ENCODE peak calls at places on chromosomes 7 and 10, in six cellular contexts. One of them, this sample, is unnamed.

GRCh38 chr10:102500621-102501149 is 1.8 kb downstream of the ACTR1A start:
- DNase-seq in AG10803: no peak
- DNase-seq in activated CD4-positive, CD25-positive, alpha-beta regulatory T cell: no peak
- DNase-seq in GM23248: no peak
- DNase-seq in cardiac fibroblast: no peak
- DNase-seq in GF-D8: no peak
- DNase-seq in this sample: no peak

GRCh38 chr7:68485253-68485914 is 1112.9 kb upstream of the AUTS2 start:
- DNase-seq in AG10803: peak
- DNase-seq in activated CD4-positive, CD25-positive, alpha-beta regulatory T cell: no peak
- DNase-seq in GM23248: no peak
- DNase-seq in cardiac fibroblast: no peak
- DNase-seq in GF-D8: no peak
- DNase-seq in this sample: no peak

GRCh38 chr10:80407836-80408197 is 534 bp upstream of the PRXL2A start:
- DNase-seq in AG10803: no peak
- DNase-seq in activated CD4-positive, CD25-positive, alpha-beta regulatory T cell: no peak
- DNase-seq in GM23248: peak
- DNase-seq in cardiac fibroblast: no peak
- DNase-seq in GF-D8: no peak
- DNase-seq in this sample: no peak

GRCh38 chr10:86083664-86084175 is 282.9 kb downstream of the GRID1 start:
- DNase-seq in AG10803: no peak
- DNase-seq in activated CD4-positive, CD25-positive, alpha-beta regulatory T cell: no peak
- DNase-seq in GM23248: no peak
- DNase-seq in cardiac fibroblast: no peak
- DNase-seq in GF-D8: no peak
- DNase-seq in this sample: no peak

GRCh38 chr10:75202321-75203096 is 8.1 kb upstream of the VDAC2 start:
- DNase-seq in AG10803: peak
- DNase-seq in activated CD4-positive, CD25-positive, alpha-beta regulatory T cell: no peak
- DNase-seq in GM23248: peak
- DNase-seq in cardiac fibroblast: peak
- DNase-seq in GF-D8: no peak
- DNase-seq in this sample: no peak

GRCh38 chr10:99394761-99395386 is 35.5 kb downstream of the GOT1 start:
- DNase-seq in AG10803: no peak
- DNase-seq in activated CD4-positive, CD25-positive, alpha-beta regulatory T cell: no peak
- DNase-seq in GM23248: no peak
- DNase-seq in cardiac fibroblast: no peak
- DNase-seq in GF-D8: no peak
- DNase-seq in this sample: no peak

GRCh38 chr10:126250045-126250444 is 138.2 kb downstream of the ADAM12 start:
- DNase-seq in AG10803: no peak
- DNase-seq in activated CD4-positive, CD25-positive, alpha-beta regulatory T cell: no peak
- DNase-seq in GM23248: no peak
- DNase-seq in cardiac fibroblast: no peak
- DNase-seq in GF-D8: no peak
- DNase-seq in this sample: no peak

GRCh38 chr7:138527746-138528223 is 67.7 kb downstream of the TRIM24 start:
- DNase-seq in AG10803: no peak
- DNase-seq in activated CD4-positive, CD25-positive, alpha-beta regulatory T cell: no peak
- DNase-seq in GM23248: no peak
- DNase-seq in cardiac fibroblast: no peak
- DNase-seq in GF-D8: no peak
- DNase-seq in this sample: no peak

GRCh38 chr10:102729090-102730026 is 14.4 kb upstream of the WBP1L start:
- DNase-seq in AG10803: peak
- DNase-seq in activated CD4-positive, CD25-positive, alpha-beta regulatory T cell: peak
- DNase-seq in GM23248: peak
- DNase-seq in cardiac fibroblast: peak
- DNase-seq in GF-D8: peak
- DNase-seq in this sample: peak

GRCh38 chr7:139396323-139396951 is 36.7 kb downstream of the LUC7L2 start:
- DNase-seq in AG10803: no peak
- DNase-seq in activated CD4-positive, CD25-positive, alpha-beta regulatory T cell: no peak
- DNase-seq in GM23248: peak
- DNase-seq in cardiac fibroblast: peak
- DNase-seq in GF-D8: no peak
- DNase-seq in this sample: no peak

GRCh38 chr7:22992874-22993840 is 20.8 kb downstream of the HYCC1 start:
- DNase-seq in AG10803: no peak
- DNase-seq in activated CD4-positive, CD25-positive, alpha-beta regulatory T cell: no peak
- DNase-seq in GM23248: no peak
- DNase-seq in cardiac fibroblast: no peak
- DNase-seq in GF-D8: no peak
- DNase-seq in this sample: no peak

GRCh38 chr10:12195281-12195602 is 449 bp downstream of the NUDT5 start:
- DNase-seq in AG10803: no peak
- DNase-seq in activated CD4-positive, CD25-positive, alpha-beta regulatory T cell: no peak
- DNase-seq in GM23248: no peak
- DNase-seq in cardiac fibroblast: no peak
- DNase-seq in GF-D8: no peak
- DNase-seq in this sample: no peak

GRCh38 chr10:119299531-119299930 is 92.2 kb downstream of the GRK5 start:
- DNase-seq in AG10803: peak
- DNase-seq in activated CD4-positive, CD25-positive, alpha-beta regulatory T cell: no peak
- DNase-seq in GM23248: no peak
- DNase-seq in cardiac fibroblast: peak
- DNase-seq in GF-D8: no peak
- DNase-seq in this sample: no peak

GRCh38 chr7:47258798-47259197 is 323.1 kb downstream of the TNS3 start:
- DNase-seq in AG10803: no peak
- DNase-seq in activated CD4-positive, CD25-positive, alpha-beta regulatory T cell: no peak
- DNase-seq in GM23248: peak
- DNase-seq in cardiac fibroblast: no peak
- DNase-seq in GF-D8: no peak
- DNase-seq in this sample: no peak

GRCh38 chr10:88810196-88810961 is 7.8 kb downstream of the LIPM start:
- DNase-seq in AG10803: peak
- DNase-seq in activated CD4-positive, CD25-positive, alpha-beta regulatory T cell: no peak
- DNase-seq in GM23248: peak
- DNase-seq in cardiac fibroblast: peak
- DNase-seq in GF-D8: no peak
- DNase-seq in this sample: no peak

GRCh38 chr7:156889746-156890145 is 3.2 kb downstream of the LMBR1 start:
- DNase-seq in AG10803: no peak
- DNase-seq in activated CD4-positive, CD25-positive, alpha-beta regulatory T cell: no peak
- DNase-seq in GM23248: no peak
- DNase-seq in cardiac fibroblast: no peak
- DNase-seq in GF-D8: no peak
- DNase-seq in this sample: no peak

GRCh38 chr7:11847336-11847735 is 15.3 kb upstream of the THSD7A start:
- DNase-seq in AG10803: no peak
- DNase-seq in activated CD4-positive, CD25-positive, alpha-beta regulatory T cell: no peak
- DNase-seq in GM23248: peak
- DNase-seq in cardiac fibroblast: peak
- DNase-seq in GF-D8: no peak
- DNase-seq in this sample: no peak

GRCh38 chr10:48277093-48277492 is 2.6 kb upstream of the FRMPD2 start:
- DNase-seq in AG10803: no peak
- DNase-seq in activated CD4-positive, CD25-positive, alpha-beta regulatory T cell: no peak
- DNase-seq in GM23248: no peak
- DNase-seq in cardiac fibroblast: no peak
- DNase-seq in GF-D8: no peak
- DNase-seq in this sample: no peak

GRCh38 chr7:15709978-15710377 is 23.5 kb upstream of the MEOX2 start:
- DNase-seq in AG10803: no peak
- DNase-seq in activated CD4-positive, CD25-positive, alpha-beta regulatory T cell: no peak
- DNase-seq in GM23248: peak
- DNase-seq in cardiac fibroblast: peak
- DNase-seq in GF-D8: no peak
- DNase-seq in this sample: no peak

GRCh38 chr10:110522365-110522988 is 24.8 kb downstream of the DUSP5 start:
- DNase-seq in AG10803: peak
- DNase-seq in activated CD4-positive, CD25-positive, alpha-beta regulatory T cell: no peak
- DNase-seq in GM23248: peak
- DNase-seq in cardiac fibroblast: peak
- DNase-seq in GF-D8: no peak
- DNase-seq in this sample: no peak

GRCh38 chr7:99368750-99369389 is 5.7 kb upstream of the ARPC1B start:
- DNase-seq in AG10803: no peak
- DNase-seq in activated CD4-positive, CD25-positive, alpha-beta regulatory T cell: no peak
- DNase-seq in GM23248: no peak
- DNase-seq in cardiac fibroblast: no peak
- DNase-seq in GF-D8: no peak
- DNase-seq in this sample: no peak

GRCh38 chr7:57867884-57868701 is 418.1 kb downstream of the ZNF716 start:
- DNase-seq in AG10803: no peak
- DNase-seq in activated CD4-positive, CD25-positive, alpha-beta regulatory T cell: no peak
- DNase-seq in GM23248: peak
- DNase-seq in cardiac fibroblast: no peak
- DNase-seq in GF-D8: no peak
- DNase-seq in this sample: no peak

GRCh38 chr7:31102973-31103850 is 51.1 kb downstream of the ADCYAP1R1 start:
- DNase-seq in AG10803: no peak
- DNase-seq in activated CD4-positive, CD25-positive, alpha-beta regulatory T cell: no peak
- DNase-seq in GM23248: no peak
- DNase-seq in cardiac fibroblast: no peak
- DNase-seq in GF-D8: no peak
- DNase-seq in this sample: no peak

GRCh38 chr7:130595986-130596385 is 72.6 kb downstream of the COPG2 start:
- DNase-seq in AG10803: peak
- DNase-seq in activated CD4-positive, CD25-positive, alpha-beta regulatory T cell: no peak
- DNase-seq in GM23248: peak
- DNase-seq in cardiac fibroblast: peak
- DNase-seq in GF-D8: no peak
- DNase-seq in this sample: no peak

GRCh38 chr10:92664322-92664721 is 25.4 kb upstream of the HHEX start:
- DNase-seq in AG10803: no peak
- DNase-seq in activated CD4-positive, CD25-positive, alpha-beta regulatory T cell: no peak
- DNase-seq in GM23248: no peak
- DNase-seq in cardiac fibroblast: no peak
- DNase-seq in GF-D8: no peak
- DNase-seq in this sample: no peak

GRCh38 chr10:129191848-129192247 is 275.2 kb upstream of the MGMT start:
- DNase-seq in AG10803: no peak
- DNase-seq in activated CD4-positive, CD25-positive, alpha-beta regulatory T cell: no peak
- DNase-seq in GM23248: no peak
- DNase-seq in cardiac fibroblast: no peak
- DNase-seq in GF-D8: no peak
- DNase-seq in this sample: no peak

GRCh38 chr10:79053481-79054202 is 15.1 kb upstream of the ZMIZ1 start:
- DNase-seq in AG10803: no peak
- DNase-seq in activated CD4-positive, CD25-positive, alpha-beta regulatory T cell: no peak
- DNase-seq in GM23248: no peak
- DNase-seq in cardiac fibroblast: no peak
- DNase-seq in GF-D8: no peak
- DNase-seq in this sample: no peak

GRCh38 chr7:130087364-130087763 is 17.0 kb downstream of the KLHDC10 start:
- DNase-seq in AG10803: peak
- DNase-seq in activated CD4-positive, CD25-positive, alpha-beta regulatory T cell: no peak
- DNase-seq in GM23248: peak
- DNase-seq in cardiac fibroblast: no peak
- DNase-seq in GF-D8: no peak
- DNase-seq in this sample: no peak

GRCh38 chr7:50791921-50792341 is 9.2 kb upstream of the GRB10 start:
- DNase-seq in AG10803: peak
- DNase-seq in activated CD4-positive, CD25-positive, alpha-beta regulatory T cell: no peak
- DNase-seq in GM23248: peak
- DNase-seq in cardiac fibroblast: peak
- DNase-seq in GF-D8: peak
- DNase-seq in this sample: no peak

GRCh38 chr10:86079088-86079487 is 287.5 kb downstream of the GRID1 start:
- DNase-seq in AG10803: no peak
- DNase-seq in activated CD4-positive, CD25-positive, alpha-beta regulatory T cell: no peak
- DNase-seq in GM23248: peak
- DNase-seq in cardiac fibroblast: no peak
- DNase-seq in GF-D8: no peak
- DNase-seq in this sample: no peak

GRCh38 chr7:78420001-78420400 is 621.4 kb downstream of the PHTF2 start:
- DNase-seq in AG10803: no peak
- DNase-seq in activated CD4-positive, CD25-positive, alpha-beta regulatory T cell: no peak
- DNase-seq in GM23248: no peak
- DNase-seq in cardiac fibroblast: no peak
- DNase-seq in GF-D8: no peak
- DNase-seq in this sample: no peak

GRCh38 chr10:24930427-24930826 is 22.0 kb downstream of the PRTFDC1 start:
- DNase-seq in AG10803: no peak
- DNase-seq in activated CD4-positive, CD25-positive, alpha-beta regulatory T cell: no peak
- DNase-seq in GM23248: no peak
- DNase-seq in cardiac fibroblast: peak
- DNase-seq in GF-D8: no peak
- DNase-seq in this sample: no peak

GRCh38 chr10:133442191-133442966 is 11.4 kb upstream of the SCART1 start:
- DNase-seq in AG10803: no peak
- DNase-seq in activated CD4-positive, CD25-positive, alpha-beta regulatory T cell: no peak
- DNase-seq in GM23248: no peak
- DNase-seq in cardiac fibroblast: no peak
- DNase-seq in GF-D8: no peak
- DNase-seq in this sample: no peak

GRCh38 chr10:6924166-6924565 is 344.1 kb upstream of the PRKCQ start:
- DNase-seq in AG10803: peak
- DNase-seq in activated CD4-positive, CD25-positive, alpha-beta regulatory T cell: no peak
- DNase-seq in GM23248: peak
- DNase-seq in cardiac fibroblast: peak
- DNase-seq in GF-D8: no peak
- DNase-seq in this sample: no peak

GRCh38 chr7:36182854-36183604 is 30.0 kb downstream of the EEPD1 start:
- DNase-seq in AG10803: no peak
- DNase-seq in activated CD4-positive, CD25-positive, alpha-beta regulatory T cell: no peak
- DNase-seq in GM23248: no peak
- DNase-seq in cardiac fibroblast: no peak
- DNase-seq in GF-D8: no peak
- DNase-seq in this sample: no peak

GRCh38 chr7:128954830-128955797 is 17.4 kb downstream of the IRF5 start:
- DNase-seq in AG10803: peak
- DNase-seq in activated CD4-positive, CD25-positive, alpha-beta regulatory T cell: no peak
- DNase-seq in GM23248: peak
- DNase-seq in cardiac fibroblast: peak
- DNase-seq in GF-D8: no peak
- DNase-seq in this sample: no peak

GRCh38 chr10:29619273-29619672 is 15.5 kb downstream of the SVIL start:
- DNase-seq in AG10803: peak
- DNase-seq in activated CD4-positive, CD25-positive, alpha-beta regulatory T cell: no peak
- DNase-seq in GM23248: peak
- DNase-seq in cardiac fibroblast: peak
- DNase-seq in GF-D8: no peak
- DNase-seq in this sample: no peak

GRCh38 chr10:30219977-30220751 is 128.9 kb downstream of the MTPAP start:
- DNase-seq in AG10803: peak
- DNase-seq in activated CD4-positive, CD25-positive, alpha-beta regulatory T cell: no peak
- DNase-seq in GM23248: peak
- DNase-seq in cardiac fibroblast: peak
- DNase-seq in GF-D8: peak
- DNase-seq in this sample: no peak